ENCODE peak calls at places on chromosomes 12 and 14, in ten cellular contexts. D is stomach; X is testis; O is CD4-positive, alpha-beta T cell; J is mesothelial cell of epicardium; B is astrocyte of the spinal cord; P is tibial nerve; Q is cardiac muscle cell; C is left ventricle myocardium inferior; Z is transverse colon. Y is an unnamed sample.

GRCh38 chr12:112868459-112869041 is 38.2 kb upstream of the OAS1 start:
- DNase-seq in D (no peak), X (no peak), O (no peak), J (no peak), B (no peak), P (no peak), Q (peak; percentile 59), C (no peak), Z (no peak), Y (no peak)

GRCh38 chr12:26523708-26524150 is 309.3 kb downstream of the ITPR2 start:
- DNase-seq in D (peak; percentile 93), X (peak; percentile 88), O (no peak), J (no peak), B (peak; percentile 87), P (peak; percentile 88), Q (no peak), C (peak; percentile 82), Z (peak; percentile 90), Y (no peak)

GRCh38 chr14:68534301-68534700 is 258.6 kb downstream of the ZFP36L1 start:
- DNase-seq in D (no peak), X (no peak), O (no peak), J (no peak), B (no peak), P (no peak), Q (no peak), C (no peak), Z (no peak), Y (no peak)

GRCh38 chr14:74697543-74697942 is 15.3 kb downstream of the AREL1 start:
- DNase-seq in D (no peak), X (no peak), O (no peak), J (no peak), B (peak; percentile 54), P (no peak), Q (no peak), C (no peak), Z (no peak), Y (no peak)

GRCh38 chr14:106013879-106014376 is 487.5 kb downstream of the TMEM121 start:
- DNase-seq in D (no peak), X (no peak), O (no peak), J (no peak), B (no peak), P (no peak), Q (no peak), C (no peak), Z (no peak), Y (no peak)

GRCh38 chr12:86179855-86180254 is 76.3 kb downstream of the MGAT4C start:
- DNase-seq in D (no peak), X (no peak), O (no peak), J (no peak), B (no peak), P (no peak), Q (no peak), C (no peak), Z (no peak), Y (no peak)

GRCh38 chr14:73714656-73715081 is 485 bp upstream of the PNMA1 start:
- DNase-seq in D (no peak), X (peak; percentile 40), O (no peak), J (no peak), B (peak; percentile 72), P (no peak), Q (no peak), C (no peak), Z (no peak), Y (no peak)

GRCh38 chr14:24315807-24316596 is 4.7 kb downstream of the LTB4R start:
- DNase-seq in D (peak; percentile 77), X (peak; percentile 48), O (no peak), J (no peak), B (no peak), P (no peak), Q (no peak), C (peak; percentile 55), Z (peak; percentile 75), Y (no peak)

GRCh38 chr12:14554281-14555008 is 13.2 kb downstream of the PLBD1 start:
- DNase-seq in D (peak; percentile 92), X (peak; percentile 84), O (no peak), J (peak; percentile 61), B (no peak), P (peak; percentile 59), Q (peak; percentile 92), C (peak; percentile 88), Z (peak; percentile 94), Y (no peak)

GRCh38 chr14:95183082-95183481 is 25.8 kb upstream of the DICER1 start:
- DNase-seq in D (no peak), X (no peak), O (no peak), J (no peak), B (no peak), P (no peak), Q (no peak), C (no peak), Z (no peak), Y (no peak)

GRCh38 chr12:110312581-110313360 is 31.7 kb downstream of the ATP2A2 start:
- DNase-seq in D (no peak), X (no peak), O (no peak), J (no peak), B (peak; percentile 44), P (no peak), Q (no peak), C (no peak), Z (no peak), Y (no peak)

GRCh38 chr14:91884664-91885063 is 17.3 kb upstream of the TC2N start:
- DNase-seq in D (no peak), X (no peak), O (no peak), J (no peak), B (no peak), P (no peak), Q (no peak), C (no peak), Z (no peak), Y (no peak)
- TF ChIP-seq CTCF in D (no peak), X (no peak), O (no peak), J (no peak), B (no peak), P (no peak), Q (no peak), C (no peak), Z (no peak), Y (no peak)

GRCh38 chr12:69880566-69880965 is 55.5 kb downstream of the MYRFL start:
- DNase-seq in D (no peak), X (no peak), O (no peak), J (no peak), B (peak; percentile 46), P (no peak), Q (no peak), C (no peak), Z (no peak), Y (no peak)
- TF ChIP-seq CTCF in D (no peak), X (no peak), O (no peak), J (no peak), B (peak; percentile 24), P (no peak), Q (peak; percentile 17), C (no peak), Z (no peak), Y (no peak)

GRCh38 chr14:21058903-21059302 is 1.3 kb downstream of the RNASE8 start:
- DNase-seq in D (no peak), X (no peak), O (no peak), J (no peak), B (no peak), P (no peak), Q (no peak), C (no peak), Z (no peak), Y (no peak)

GRCh38 chr14:21055473-21056117 is 2.0 kb upstream of the RNASE8 start:
- DNase-seq in D (no peak), X (no peak), O (no peak), J (no peak), B (no peak), P (no peak), Q (no peak), C (no peak), Z (peak; percentile 67), Y (no peak)

GRCh38 chr14:21059842-21060589 is 2.4 kb downstream of the RNASE8 start:
- DNase-seq in D (no peak), X (no peak), O (no peak), J (no peak), B (no peak), P (no peak), Q (no peak), C (no peak), Z (no peak), Y (no peak)

GRCh38 chr14:21056520-21057163 is 980 bp upstream of the RNASE8 start:
- DNase-seq in D (no peak), X (no peak), O (no peak), J (no peak), B (no peak), P (peak; percentile 54), Q (no peak), C (no peak), Z (peak; percentile 85), Y (no peak)

DNA sequence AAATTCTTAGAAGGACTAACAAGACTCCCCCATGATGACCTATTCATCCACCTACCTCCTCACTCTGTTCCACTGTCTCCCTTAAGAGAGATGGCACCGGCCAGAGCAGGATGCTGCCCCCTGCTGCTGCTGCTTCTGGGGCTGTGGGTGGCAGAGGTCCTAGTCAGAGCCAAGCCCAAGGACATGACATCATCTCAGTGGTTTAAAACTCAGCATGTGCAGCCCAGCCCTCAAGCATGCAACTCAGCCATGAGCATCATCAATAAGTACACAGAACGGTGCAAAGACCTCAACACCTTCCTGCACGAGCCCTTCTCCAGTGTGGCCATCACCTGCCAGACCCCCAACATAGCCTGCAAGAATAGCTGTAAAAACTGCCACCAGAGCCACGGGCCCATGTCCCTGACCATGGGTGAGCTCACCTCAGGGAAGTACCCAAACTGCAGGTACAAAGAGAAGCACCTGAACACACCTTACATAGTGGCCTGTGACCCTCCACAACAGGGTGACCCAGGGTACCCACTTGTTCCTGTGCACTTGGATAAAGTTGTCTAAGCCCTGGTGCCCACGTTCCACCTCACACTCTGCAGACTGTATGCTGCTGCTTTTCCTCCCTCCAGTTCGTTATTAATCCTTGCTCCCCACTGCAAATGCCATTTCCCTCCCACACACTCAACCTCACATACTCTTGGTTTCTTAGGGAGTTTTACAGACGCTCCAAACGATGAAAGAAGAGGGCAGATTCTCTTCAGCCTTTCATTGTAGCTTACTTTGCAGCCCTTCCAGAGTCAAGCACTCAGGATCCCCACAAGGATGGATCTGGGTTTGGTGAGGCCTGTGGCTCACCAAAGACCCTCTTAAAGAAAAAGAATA is at the start of gene RNASE8:
- DNase-seq in D (no peak), X (no peak), O (no peak), J (no peak), B (no peak), P (no peak), Q (no peak), C (no peak), Z (no peak), Y (no peak)
- TF ChIP-seq CTCF in D (no peak), X (no peak), O (no peak), J (no peak), B (no peak), P (no peak), Q (no peak), C (peak; percentile 24), Z (no peak), Y (no peak)

DNA sequence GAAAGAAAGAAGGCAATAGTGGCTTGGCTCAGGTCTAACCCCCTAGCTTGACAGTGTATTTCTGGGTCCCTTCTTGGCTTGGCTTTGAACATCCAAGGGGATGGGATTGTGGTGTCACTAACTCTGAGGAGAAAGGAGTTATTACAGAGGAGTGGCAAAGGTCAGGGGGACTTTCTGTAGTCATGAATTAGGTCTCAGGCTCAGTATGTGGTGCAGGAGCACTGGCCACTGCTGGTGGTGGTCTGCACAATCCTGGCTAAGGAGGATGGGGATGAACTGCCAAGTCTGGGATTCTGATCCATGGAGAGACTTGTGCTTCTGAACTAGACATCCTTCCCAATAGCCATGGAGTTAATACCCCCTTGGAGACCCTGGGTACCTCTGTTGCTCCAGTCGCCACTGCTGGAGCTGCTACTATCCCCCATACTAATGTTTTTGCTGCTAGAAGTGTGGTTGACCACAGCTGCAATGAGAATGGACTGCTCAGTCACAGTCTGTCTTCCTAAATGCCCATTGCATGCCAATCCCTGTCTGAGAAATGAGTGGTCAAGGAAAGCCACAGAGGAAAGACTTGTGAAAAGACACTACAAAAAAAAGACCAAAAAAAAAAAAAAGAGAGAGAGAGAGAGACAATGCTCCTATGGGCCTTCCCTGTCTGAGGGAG is 32.5 kb downstream of the KRT76 start:
- DNase-seq in D (no peak), X (no peak), O (no peak), J (no peak), B (no peak), P (no peak), Q (no peak), C (no peak), Z (no peak), Y (no peak)
- TF ChIP-seq CTCF in D (no peak), X (no peak), O (no peak), J (no peak), B (no peak), P (no peak), Q (no peak), C (no peak), Z (no peak), Y (no peak)